ENCODE peak calls at places on chromosomes 7 and 10, in five cellular contexts. One of them, this sample, is unnamed.
A peak's percentile ranks its signal among the peaks of the same experiment; 100 is the strongest.

GRCh38 chr10:127989481-127989964 is 82.6 kb downstream of the PTPRE start:
- DNase-seq in uterus: no peak
- DNase-seq in mesendoderm: no peak
- DNase-seq in lower lobe of right lung: no peak
- DNase-seq in fibroblast of lung: no peak
- DNase-seq in this sample: no peak

GRCh38 chr7:157840913-157841756 is 504.3 kb downstream of the DNAJB6 start:
- DNase-seq in mesendoderm: peak; percentile 53
- DNase-seq in lower lobe of right lung: peak; percentile 35
- DNase-seq in fibroblast of lung: no peak
- DNase-seq in uterus: no peak
- DNase-seq in this sample: peak; percentile 32

GRCh38 chr7:6392712-6393666 is 54.8 kb downstream of the DAGLB start:
- DNase-seq in lower lobe of right lung: peak; percentile 86
- DNase-seq in uterus: peak; percentile 34
- DNase-seq in fibroblast of lung: peak; percentile 94
- DNase-seq in mesendoderm: peak; percentile 60
- DNase-seq in this sample: peak; percentile 91

GRCh38 chr10:107028249-107028648 is 136.3 kb downstream of the SORCS1 start:
- DNase-seq in lower lobe of right lung: no peak
- DNase-seq in mesendoderm: no peak
- DNase-seq in uterus: no peak
- DNase-seq in fibroblast of lung: no peak
- DNase-seq in this sample: no peak

GRCh38 chr7:7959979-7960670 is 8.5 kb upstream of the GLCCI1 start:
- DNase-seq in mesendoderm: no peak
- DNase-seq in uterus: no peak
- DNase-seq in fibroblast of lung: no peak
- DNase-seq in lower lobe of right lung: no peak
- DNase-seq in this sample: no peak

GRCh38 chr7:67602246-67602645 is 605.6 kb downstream of the TYW1 start:
- DNase-seq in lower lobe of right lung: no peak
- DNase-seq in uterus: no peak
- DNase-seq in mesendoderm: no peak
- DNase-seq in fibroblast of lung: no peak
- DNase-seq in this sample: no peak

GRCh38 chr10:131694168-131694962 is 206.4 kb upstream of the PPP2R2D start:
- DNase-seq in fibroblast of lung: no peak
- DNase-seq in uterus: peak; percentile 2
- DNase-seq in lower lobe of right lung: no peak
- DNase-seq in mesendoderm: no peak
- DNase-seq in this sample: no peak

GRCh38 chr10:88880287-88881094 is 446 bp downstream of the STAMBPL1 start:
- DNase-seq in lower lobe of right lung: peak; percentile 91
- DNase-seq in uterus: peak; percentile 76
- DNase-seq in fibroblast of lung: peak; percentile 76
- DNase-seq in mesendoderm: peak; percentile 81
- DNase-seq in this sample: peak; percentile 89

GRCh38 chr10:60188548-60188947 is 201.1 kb downstream of the ANK3 start:
- DNase-seq in uterus: no peak
- DNase-seq in fibroblast of lung: no peak
- DNase-seq in mesendoderm: no peak
- DNase-seq in lower lobe of right lung: no peak
- DNase-seq in this sample: no peak

GRCh38 chr7:90918303-90918702 is 322.2 kb downstream of the CDK14 start:
- DNase-seq in lower lobe of right lung: no peak
- DNase-seq in uterus: no peak
- DNase-seq in mesendoderm: no peak
- DNase-seq in fibroblast of lung: no peak
- DNase-seq in this sample: no peak

GRCh38 chr10:84076540-84077195 is 62.6 kb upstream of the GHITM start:
- DNase-seq in fibroblast of lung: no peak
- DNase-seq in mesendoderm: peak; percentile 87
- DNase-seq in lower lobe of right lung: no peak
- DNase-seq in uterus: peak; percentile 27
- DNase-seq in this sample: no peak

GRCh38 chr10:71513454-71513853 is 116.7 kb downstream of the CDH23 start:
- DNase-seq in fibroblast of lung: no peak
- DNase-seq in lower lobe of right lung: no peak
- DNase-seq in mesendoderm: no peak
- DNase-seq in uterus: no peak
- DNase-seq in this sample: no peak

GRCh38 chr10:25226775-25227682 is 52.2 kb downstream of the GPR158 start:
- DNase-seq in lower lobe of right lung: no peak
- DNase-seq in fibroblast of lung: peak; percentile 31
- DNase-seq in mesendoderm: peak; percentile 72
- DNase-seq in uterus: no peak
- DNase-seq in this sample: peak; percentile 61

GRCh38 chr10:26336979-26337378 is 101.2 kb upstream of the APBB1IP start:
- DNase-seq in mesendoderm: no peak
- DNase-seq in fibroblast of lung: no peak
- DNase-seq in lower lobe of right lung: no peak
- DNase-seq in uterus: no peak
- DNase-seq in this sample: no peak

GRCh38 chr7:71868797-71869196 is 543.3 kb downstream of the CALN1 start:
- DNase-seq in lower lobe of right lung: no peak
- DNase-seq in fibroblast of lung: peak; percentile 49
- DNase-seq in uterus: no peak
- DNase-seq in mesendoderm: peak; percentile 59
- DNase-seq in this sample: no peak

GRCh38 chr7:151125835-151126481 is 39.7 kb downstream of the AGAP3 start:
- DNase-seq in lower lobe of right lung: peak; percentile 39
- DNase-seq in mesendoderm: peak; percentile 70
- DNase-seq in uterus: no peak
- DNase-seq in fibroblast of lung: peak; percentile 15
- DNase-seq in this sample: no peak

GRCh38 chr10:133089461-133089800 is 1.7 kb downstream of the ADGRA1 start:
- DNase-seq in mesendoderm: no peak
- DNase-seq in uterus: no peak
- DNase-seq in fibroblast of lung: no peak
- DNase-seq in lower lobe of right lung: no peak
- DNase-seq in this sample: no peak

GRCh38 chr7:133365892-133366291 is 113.0 kb downstream of the EXOC4 start:
- DNase-seq in fibroblast of lung: peak; percentile 24
- DNase-seq in uterus: peak; percentile 18
- DNase-seq in lower lobe of right lung: no peak
- DNase-seq in mesendoderm: no peak
- DNase-seq in this sample: peak; percentile 68

GRCh38 chr7:84231157-84231556 is 36.6 kb upstream of the SEMA3A start:
- DNase-seq in mesendoderm: no peak
- DNase-seq in lower lobe of right lung: no peak
- DNase-seq in uterus: no peak
- DNase-seq in fibroblast of lung: peak; percentile 25
- DNase-seq in this sample: no peak

DNA sequence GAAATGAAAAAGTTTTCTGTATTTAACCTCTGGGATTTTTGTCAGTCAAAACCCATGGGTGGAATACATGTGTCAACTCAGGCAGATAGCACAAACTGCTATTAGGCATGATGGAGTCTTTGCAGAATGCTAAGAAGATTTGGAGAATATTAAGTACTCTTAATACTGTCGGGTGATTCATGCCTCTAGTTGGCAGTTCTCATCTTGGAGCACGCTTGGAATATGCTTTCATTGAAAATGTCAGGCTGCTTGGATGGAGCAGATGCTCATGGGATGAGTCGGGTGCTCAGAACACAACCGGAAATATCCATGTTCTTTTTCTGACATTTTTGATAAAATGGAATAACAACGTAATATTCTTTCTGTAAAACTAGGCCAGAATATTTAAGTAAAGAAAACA is 27.6 kb upstream of the PRKG1 start:
- DNase-seq in uterus: no peak
- DNase-seq in fibroblast of lung: no peak
- DNase-seq in mesendoderm: no peak
- DNase-seq in lower lobe of right lung: no peak
- DNase-seq in this sample: no peak
- H3K27ac ChIP-seq in uterus: no peak overlapping the region
- H3K27ac ChIP-seq in fibroblast of lung: no peak overlapping the region
- H3K27ac ChIP-seq in mesendoderm: no peak overlapping the region
- H3K27ac ChIP-seq in lower lobe of right lung: no peak overlapping the region
- H3K27ac ChIP-seq in this sample: no peak overlapping the region

GRCh38 chr10:58264780-58265179 is 2.9 kb downstream of the IPMK start:
- DNase-seq in lower lobe of right lung: no peak
- DNase-seq in uterus: no peak
- DNase-seq in fibroblast of lung: no peak
- DNase-seq in mesendoderm: peak; percentile 38
- DNase-seq in this sample: no peak
- H3K27ac ChIP-seq in lower lobe of right lung: no peak overlapping the region
- H3K27ac ChIP-seq in uterus: no peak overlapping the region
- H3K27ac ChIP-seq in fibroblast of lung: no peak overlapping the region
- H3K27ac ChIP-seq in mesendoderm: no peak overlapping the region
- H3K27ac ChIP-seq in this sample: no peak overlapping the region

GRCh38 chr7:137933270-137934017 is 68.4 kb downstream of the CREB3L2 start:
- DNase-seq in mesendoderm: peak; percentile 72
- DNase-seq in uterus: peak; percentile 73
- DNase-seq in lower lobe of right lung: no peak
- DNase-seq in fibroblast of lung: peak; percentile 73
- DNase-seq in this sample: peak; percentile 36

GRCh38 chr7:137932881-137933269 is 69.0 kb downstream of the CREB3L2 start:
- DNase-seq in uterus: no peak
- DNase-seq in fibroblast of lung: peak; percentile 49
- DNase-seq in mesendoderm: peak; percentile 62
- DNase-seq in lower lobe of right lung: no peak
- DNase-seq in this sample: no peak

GRCh38 chr7:137934941-137935848 is 66.7 kb downstream of the CREB3L2 start:
- DNase-seq in uterus: no peak
- DNase-seq in fibroblast of lung: no peak
- DNase-seq in lower lobe of right lung: no peak
- DNase-seq in mesendoderm: peak; percentile 30
- DNase-seq in this sample: no peak

GRCh38 chr7:137935849-137936508 is 65.9 kb downstream of the CREB3L2 start:
- DNase-seq in uterus: no peak
- DNase-seq in mesendoderm: peak; percentile 70
- DNase-seq in fibroblast of lung: no peak
- DNase-seq in lower lobe of right lung: no peak
- DNase-seq in this sample: no peak

GRCh38 chr7:137934176-137934826 is 67.6 kb downstream of the CREB3L2 start:
- DNase-seq in uterus: no peak
- DNase-seq in fibroblast of lung: no peak
- DNase-seq in mesendoderm: no peak
- DNase-seq in lower lobe of right lung: no peak
- DNase-seq in this sample: no peak
- H3K27ac ChIP-seq in uterus: peak overlapping the region; percentile 84
- H3K27ac ChIP-seq in fibroblast of lung: peak overlapping the region; percentile 79
- H3K27ac ChIP-seq in mesendoderm: no peak overlapping the region
- H3K27ac ChIP-seq in lower lobe of right lung: peak overlapping the region; percentile 75
- H3K27ac ChIP-seq in this sample: peak overlapping the region; percentile 46

GRCh38 chr10:4515711-4516110 is 310.3 kb upstream of the AKR1E2 start:
- DNase-seq in fibroblast of lung: no peak
- DNase-seq in lower lobe of right lung: no peak
- DNase-seq in mesendoderm: no peak
- DNase-seq in uterus: no peak
- DNase-seq in this sample: no peak

GRCh38 chr10:4509405-4509804 is 316.6 kb upstream of the AKR1E2 start:
- DNase-seq in fibroblast of lung: no peak
- DNase-seq in uterus: no peak
- DNase-seq in lower lobe of right lung: no peak
- DNase-seq in mesendoderm: no peak
- DNase-seq in this sample: no peak

GRCh38 chr10:4511559-4511958 is 314.4 kb upstream of the AKR1E2 start:
- DNase-seq in lower lobe of right lung: no peak
- DNase-seq in mesendoderm: no peak
- DNase-seq in uterus: no peak
- DNase-seq in fibroblast of lung: peak; percentile 70
- DNase-seq in this sample: no peak

GRCh38 chr10:4514445-4515108 is 311.4 kb upstream of the AKR1E2 start:
- DNase-seq in uterus: peak; percentile 69
- DNase-seq in fibroblast of lung: no peak
- DNase-seq in lower lobe of right lung: peak; percentile 61
- DNase-seq in mesendoderm: no peak
- DNase-seq in this sample: peak; percentile 50

GRCh38 chr10:4512557-4513286 is 313.3 kb upstream of the AKR1E2 start:
- DNase-seq in uterus: no peak
- DNase-seq in lower lobe of right lung: peak; percentile 55
- DNase-seq in fibroblast of lung: peak; percentile 90
- DNase-seq in mesendoderm: peak; percentile 56
- DNase-seq in this sample: peak; percentile 23
- H3K27ac ChIP-seq in uterus: peak overlapping the region; percentile 53
- H3K27ac ChIP-seq in lower lobe of right lung: no peak overlapping the region
- H3K27ac ChIP-seq in fibroblast of lung: no peak overlapping the region
- H3K27ac ChIP-seq in mesendoderm: no peak overlapping the region
- H3K27ac ChIP-seq in this sample: no peak overlapping the region

DNA sequence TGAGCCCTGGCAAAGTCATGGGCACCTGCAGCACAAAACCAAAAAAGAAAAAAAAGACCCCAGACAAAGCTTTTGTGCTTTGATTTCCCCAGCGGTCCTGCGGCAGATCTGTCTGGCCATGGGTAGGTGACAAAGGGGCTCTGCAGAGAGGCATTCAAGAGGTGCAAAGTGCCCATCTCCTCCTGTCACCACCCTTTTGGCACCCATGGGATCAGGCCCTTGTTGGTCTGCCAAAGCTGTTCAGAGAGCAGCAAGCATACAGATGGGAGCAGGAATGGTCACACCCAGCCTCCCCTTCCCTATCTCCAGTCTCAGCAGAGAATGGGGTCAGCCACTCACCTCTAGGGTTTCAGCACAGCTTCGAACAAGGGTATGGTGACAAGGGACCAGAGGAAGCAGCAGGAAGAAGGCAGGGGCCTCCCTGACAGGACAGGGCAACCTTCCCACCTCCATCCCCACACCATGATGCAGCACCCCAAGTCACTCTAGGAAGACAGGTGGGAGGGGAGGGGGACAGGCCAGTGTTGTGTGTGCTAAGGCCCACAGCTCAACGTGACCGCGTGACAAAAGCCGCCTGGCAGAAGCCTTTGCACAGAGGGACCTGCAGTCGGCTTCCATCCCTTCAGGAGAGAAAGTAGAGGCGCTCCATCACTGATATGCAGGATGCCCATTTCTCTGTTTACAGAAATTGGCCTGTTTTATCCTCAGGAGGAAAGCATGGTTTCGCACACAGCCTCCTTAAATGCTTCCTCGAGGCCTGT is 6.3 kb downstream of the CAMK2G start:
- DNase-seq in mesendoderm: no peak
- DNase-seq in lower lobe of right lung: no peak
- DNase-seq in uterus: no peak
- DNase-seq in fibroblast of lung: no peak
- DNase-seq in this sample: no peak
- H3K27ac ChIP-seq in mesendoderm: no peak overlapping the region
- H3K27ac ChIP-seq in lower lobe of right lung: peak overlapping the region; percentile 78
- H3K27ac ChIP-seq in uterus: peak overlapping the region; percentile 65
- H3K27ac ChIP-seq in fibroblast of lung: no peak overlapping the region
- H3K27ac ChIP-seq in this sample: no peak overlapping the region

DNA sequence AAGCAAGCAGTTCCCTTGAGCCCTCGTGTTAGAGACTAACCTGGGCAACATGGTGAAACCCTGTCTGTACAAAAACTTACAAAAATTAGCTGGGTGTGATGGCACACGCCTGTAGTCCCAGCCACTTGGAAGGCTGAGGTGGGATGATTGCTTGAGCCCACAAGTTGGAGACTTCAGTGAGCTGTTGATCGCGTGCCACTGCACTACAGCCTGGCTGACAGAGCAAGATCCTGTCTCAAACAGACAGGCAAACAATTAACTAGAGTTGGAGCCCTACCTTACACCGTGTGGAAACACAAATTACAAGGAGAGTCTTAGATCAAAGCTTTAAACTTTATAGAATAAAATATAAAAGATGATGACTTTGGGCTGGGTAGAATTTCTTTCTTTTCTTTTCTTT is 219.5 kb downstream of the CUX1 start:
- DNase-seq in mesendoderm: no peak
- DNase-seq in lower lobe of right lung: no peak
- DNase-seq in fibroblast of lung: no peak
- DNase-seq in uterus: no peak
- DNase-seq in this sample: no peak
- H3K27ac ChIP-seq in mesendoderm: no peak overlapping the region
- H3K27ac ChIP-seq in lower lobe of right lung: no peak overlapping the region
- H3K27ac ChIP-seq in fibroblast of lung: no peak overlapping the region
- H3K27ac ChIP-seq in uterus: no peak overlapping the region
- H3K27ac ChIP-seq in this sample: no peak overlapping the region

This sample was measured in testis.